ENCODE peak calls at places on chromosome 14, in four cellular contexts. X is mammary epithelial cell, Z is fibroblast of mammary gland, L is lower lobe of right lung. N is an unnamed sample.

GRCh38 chr14:79091381-79091963 is 921.3 kb downstream of the NRXN3 start:
- DNase-seq in X (no peak), Z (no peak), L (no peak), N (no peak)

GRCh38 chr14:75283162-75283883 is 4.7 kb downstream of the FOS start:
- DNase-seq in X (peak), Z (no peak), L (peak), N (no peak)

GRCh38 chr14:53626771-53627170 is 329.9 kb downstream of the BMP4 start:
- DNase-seq in X (no peak), Z (no peak), L (no peak), N (no peak)

GRCh38 chr14:43914041-43914693 is 592.9 kb downstream of the FSCB start:
- DNase-seq in X (no peak), Z (no peak), L (no peak), N (no peak)

GRCh38 chr14:93059917-93060545 is 55.7 kb downstream of the ITPK1 start:
- DNase-seq in X (no peak), Z (no peak), L (no peak), N (no peak)

GRCh38 chr14:85241022-85241880 is 288.7 kb upstream of the FLRT2 start:
- DNase-seq in X (no peak), Z (no peak), L (no peak), N (no peak)

GRCh38 chr14:95234426-95234825 is 77.1 kb upstream of the DICER1 start:
- DNase-seq in X (no peak), Z (no peak), L (no peak), N (no peak)

GRCh38 chr14:30553311-30553989 is 5.5 kb upstream of the G2E3 start:
- DNase-seq in X (peak), Z (peak), L (no peak), N (no peak)

GRCh38 chr14:71444030-71444822 is 488.0 kb upstream of the RGS6 start:
- DNase-seq in X (no peak), Z (no peak), L (no peak), N (no peak)

DNA sequence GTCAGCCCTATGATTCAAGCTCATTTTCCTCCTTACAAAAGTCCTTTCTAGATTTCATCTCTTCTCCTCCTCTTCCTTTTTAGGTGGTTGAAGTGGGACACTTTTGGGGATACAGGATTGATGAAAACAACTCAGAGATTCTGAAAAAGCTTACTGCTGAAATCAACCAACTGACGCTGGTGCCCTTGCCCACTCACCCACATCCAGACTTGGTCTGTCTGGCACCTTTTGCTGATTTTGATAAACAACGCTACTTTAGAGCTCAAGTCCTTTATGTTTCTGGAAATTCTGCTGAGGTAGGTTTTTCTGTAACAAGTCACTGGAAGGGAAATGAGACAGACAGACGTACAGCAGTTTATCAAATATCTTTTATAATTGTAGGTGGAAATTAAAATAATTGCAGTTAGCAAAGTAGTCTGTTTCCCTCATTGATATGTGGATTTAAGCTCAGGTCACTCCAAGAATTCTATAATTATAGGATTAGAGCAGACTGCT is 60.0 kb upstream of the ASPG start:
- DNase-seq in X (no peak), Z (no peak), L (no peak), N (no peak)
- H3K4me3 ChIP-seq in X (no peak), Z (no peak), L (no peak), N (no peak)

GRCh38 chr14:50679674-50680073 is 11.6 kb upstream of the SAV1 start:
- DNase-seq in X (no peak), Z (no peak), L (no peak), N (no peak)

GRCh38 chr14:50677527-50678063 is 9.5 kb upstream of the SAV1 start:
- DNase-seq in X (peak), Z (peak), L (no peak), N (no peak)

GRCh38 chr14:50678163-50678562 is 10.1 kb upstream of the SAV1 start:
- DNase-seq in X (no peak), Z (no peak), L (no peak), N (no peak)

GRCh38 chr14:50676814-50677516 is 8.9 kb upstream of the SAV1 start:
- DNase-seq in X (no peak), Z (no peak), L (no peak), N (no peak)

GRCh38 chr14:50675597-50675996 is 7.5 kb upstream of the SAV1 start:
- DNase-seq in X (no peak), Z (no peak), L (no peak), N (no peak)
- H3K4me3 ChIP-seq in X (no peak), Z (no peak), L (no peak), N (no peak)

GRCh38 chr14:33165926-33166289 is 227.2 kb downstream of the NPAS3 start:
- DNase-seq in X (no peak), Z (no peak), L (no peak), N (no peak)
- H3K4me3 ChIP-seq in X (no peak), Z (no peak), L (no peak), N (no peak)

DNA sequence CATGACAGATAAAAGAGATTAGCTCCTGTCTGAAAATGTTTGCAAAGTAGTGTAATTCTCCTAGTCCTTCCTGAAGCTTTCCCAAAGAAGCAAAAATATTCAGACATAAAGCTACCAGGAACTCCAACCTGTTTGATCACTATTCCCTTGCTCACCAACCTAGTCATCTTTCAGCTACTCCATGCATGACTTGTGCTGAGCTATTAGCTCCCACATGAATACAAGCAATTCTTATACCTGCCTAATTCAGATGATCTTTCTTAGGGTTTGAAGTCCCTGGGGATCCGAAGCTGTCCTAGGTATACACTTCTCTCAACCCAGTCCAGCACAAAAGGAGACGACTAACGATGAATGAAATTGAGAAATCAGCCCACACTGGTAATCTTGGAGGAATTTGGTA is 691 bp upstream of the PTGR2 start:
- DNase-seq in X (peak), Z (peak), L (no peak), N (no peak)
- H3K4me3 ChIP-seq in X (peak), Z (peak), L (peak), N (no peak)